ENCODE peak calls at places on chromosomes 12 and 14, in five cellular contexts. R is naive thymus-derived CD8-positive, alpha-beta T cell; N is hypothalamus; J is substantia nigra; Q is HCT116. P is an unnamed sample.
A peak's percentile ranks its signal among the peaks of the same experiment; 100 is the strongest.

GRCh38 chr12:31491819-31492598 is 98.9 kb downstream of the DENND5B start:
- DNase-seq in R (no peak), N (no peak), J (no peak), Q (peak; percentile 93), P (no peak)

GRCh38 chr12:104856548-104856947 is 101.5 kb downstream of the SLC41A2 start:
- DNase-seq in R (no peak), N (no peak), J (no peak), Q (no peak), P (no peak)

GRCh38 chr14:57617510-57617909 is 123.9 kb upstream of the CCDC198 start:
- DNase-seq in R (no peak), N (no peak), J (no peak), Q (no peak), P (no peak)

GRCh38 chr14:75249958-75250336 is 28.7 kb upstream of the FOS start:
- DNase-seq in R (no peak), N (no peak), J (no peak), Q (no peak), P (no peak)

GRCh38 chr14:100681111-100681510 is 45.6 kb upstream of the DLK1 start:
- DNase-seq in R (no peak), N (no peak), J (no peak), Q (no peak), P (no peak)

GRCh38 chr14:25411933-25412757 is 362.2 kb upstream of the STXBP6 start:
- DNase-seq in R (no peak), N (no peak), J (peak; percentile 70), Q (no peak), P (no peak)

GRCh38 chr12:57760347-57760982 is 5.6 kb downstream of the MARCHF9 start:
- DNase-seq in R (no peak), N (no peak), J (no peak), Q (no peak), P (no peak)

GRCh38 chr12:72271401-72271740 is 799 bp upstream of the TRHDE start:
- DNase-seq in R (no peak), N (no peak), J (peak; percentile 35), Q (no peak), P (no peak)

GRCh38 chr14:58121530-58122186 is 30.4 kb downstream of the ARMH4 start:
- DNase-seq in R (no peak), N (no peak), J (no peak), Q (no peak), P (no peak)

GRCh38 chr12:53172352-53172751 is 8.2 kb upstream of the ZNF740 start:
- DNase-seq in R (no peak), N (no peak), J (no peak), Q (no peak), P (no peak)

GRCh38 chr12:510071-510825 is 50.5 kb downstream of the B4GALNT3 start:
- DNase-seq in R (no peak), N (no peak), J (peak; percentile 22), Q (no peak), P (peak; percentile 69)

GRCh38 chr12:126952106-126953007 is 1314.6 kb upstream of the TMEM132C start:
- DNase-seq in R (no peak), N (no peak), J (no peak), Q (no peak), P (no peak)

GRCh38 chr14:105324871-105325270 is 10.3 kb downstream of the PACS2 start:
- DNase-seq in R (no peak), N (no peak), J (no peak), Q (no peak), P (no peak)

GRCh38 chr14:71324767-71325272 is 417.6 kb downstream of the PCNX1 start:
- DNase-seq in R (peak; percentile 50), N (no peak), J (no peak), Q (no peak), P (no peak)

GRCh38 chr12:124159655-124160054 is 135.2 kb upstream of the RFLNA start:
- DNase-seq in R (no peak), N (no peak), J (no peak), Q (no peak), P (no peak)

GRCh38 chr14:64715146-64715627 is 11.0 kb downstream of the PLEKHG3 start:
- DNase-seq in R (no peak), N (no peak), J (no peak), Q (no peak), P (peak; percentile 12)

GRCh38 chr14:93023039-93023438 is 92.7 kb downstream of the ITPK1 start:
- DNase-seq in R (no peak), N (no peak), J (peak; percentile 50), Q (peak; percentile 37), P (no peak)

GRCh38 chr12:53063708-53064612 is 14.1 kb downstream of the TNS2 start:
- DNase-seq in R (no peak), N (no peak), J (no peak), Q (no peak), P (peak; percentile 89)

GRCh38 chr14:66514206-66514605 is 6.3 kb downstream of the GPHN start:
- DNase-seq in R (no peak), N (no peak), J (no peak), Q (no peak), P (no peak)

GRCh38 chr12:130500835-130501330 is 163.2 kb downstream of the PIWIL1 start:
- DNase-seq in R (no peak), N (no peak), J (no peak), Q (no peak), P (no peak)

GRCh38 chr14:58992935-58993334 is 195.5 kb upstream of the DAAM1 start:
- DNase-seq in R (no peak), N (no peak), J (no peak), Q (no peak), P (no peak)

GRCh38 chr12:58888131-58888783 is 32.0 kb downstream of the LRIG3 start:
- DNase-seq in R (no peak), N (no peak), J (peak; percentile 43), Q (no peak), P (no peak)

GRCh38 chr12:50620050-50620974 is 115.5 kb downstream of the DIP2B start:
- DNase-seq in R (no peak), N (no peak), J (no peak), Q (no peak), P (no peak)

GRCh38 chr14:76133103-76133502 is 18.6 kb upstream of the GPATCH2L start:
- DNase-seq in R (no peak), N (no peak), J (no peak), Q (no peak), P (peak; percentile 26)

P was measured in mesenteric fat pad.